ENCODE peak calls at places on chromosomes 6 and 20, in seven cellular contexts. E, Y, J, Z, M, S and V are unnamed samples.

GRCh38 chr20:61724376-61724775 is 341.3 kb downstream of the TAF4 start:
- DNase-seq in E (no peak), S (no peak), Y (no peak), M (no peak), Z (no peak), J (peak; percentile 29), V (no peak)

GRCh38 chr6:21752054-21752811 is 158.7 kb downstream of the SOX4 start:
- DNase-seq in J (no peak), M (no peak), S (no peak), Y (no peak), Z (no peak), E (no peak), V (no peak)

GRCh38 chr6:139522471-139523220 is 148.2 kb upstream of the CITED2 start:
- DNase-seq in S (no peak), M (no peak), E (no peak), Y (no peak), J (no peak), Z (no peak), V (no peak)

GRCh38 chr6:164005312-164005711 is 590.8 kb downstream of the QKI start:
- DNase-seq in M (no peak), E (no peak), S (no peak), Z (no peak), J (no peak), Y (no peak), V (no peak)

GRCh38 chr20:53032021-53033001 is 60.2 kb downstream of the TSHZ2 start:
- DNase-seq in E (no peak), M (no peak), Z (no peak), Y (peak; percentile 5), J (peak; percentile 0), S (no peak), V (no peak)

GRCh38 chr6:129317931-129318820 is 391.8 kb downstream of the ARHGAP18 start:
- DNase-seq in Z (no peak), S (no peak), E (no peak), M (no peak), Y (peak; percentile 31), J (peak; percentile 80), V (no peak)

GRCh38 chr20:25024171-25024570 is 31.6 kb upstream of the APMAP start:
- DNase-seq in E (no peak), Y (no peak), M (no peak), S (no peak), Z (no peak), J (no peak), V (no peak)

GRCh38 chr6:101000334-101000733 is 119.2 kb upstream of the ASCC3 start:
- DNase-seq in S (no peak), J (peak; percentile 34), Y (peak; percentile 20), E (no peak), M (no peak), Z (no peak), V (no peak)

GRCh38 chr6:13541496-13541895 is 32.9 kb upstream of the SIRT5 start:
- DNase-seq in S (no peak), Z (no peak), J (no peak), Y (no peak), E (no peak), M (no peak), V (no peak)

GRCh38 chr20:49320460-49320859 is 42.6 kb upstream of the ZNFX1 start:
- DNase-seq in S (no peak), Z (no peak), M (peak; percentile 15), Y (peak; percentile 71), E (no peak), J (peak; percentile 77), V (no peak)

GRCh38 chr6:56540950-56541600 is 101.6 kb downstream of the DST start:
- DNase-seq in M (peak; percentile 45), J (no peak), Z (no peak), S (no peak), Y (no peak), E (no peak), V (no peak)

GRCh38 chr6:100296810-100297544 is 167.7 kb downstream of the SIM1 start:
- DNase-seq in J (peak; percentile 76), S (no peak), Z (no peak), E (no peak), Y (peak; percentile 47), M (no peak), V (no peak)

GRCh38 chr6:62614442-62614841 is 328.4 kb upstream of the KHDRBS2 start:
- DNase-seq in S (no peak), E (no peak), M (no peak), Z (no peak), Y (no peak), J (no peak), V (no peak)

GRCh38 chr6:150352321-150353296 is 16.2 kb upstream of the IYD start:
- DNase-seq in J (peak; percentile 73), Z (no peak), S (no peak), E (no peak), M (no peak), Y (no peak), V (no peak)

GRCh38 chr6:22356362-22356940 is 59.6 kb upstream of the PRL start:
- DNase-seq in Z (no peak), E (no peak), S (no peak), J (no peak), M (no peak), Y (no peak), V (no peak)

GRCh38 chr6:159745081-159745480 is 16.8 kb upstream of the ACAT2 start:
- DNase-seq in M (no peak), Y (no peak), S (no peak), J (peak; percentile 26), Z (no peak), E (no peak), V (no peak)

GRCh38 chr20:50193851-50194830 is 3.5 kb downstream of the CEBPB start:
- DNase-seq in Y (peak; percentile 89), J (peak; percentile 30), S (no peak), M (no peak), Z (no peak), E (no peak), V (peak; percentile 47)

GRCh38 chr20:41095110-41095969 is 42.0 kb upstream of the PLCG1 start:
- DNase-seq in J (peak; percentile 80), Z (peak; percentile 66), S (peak; percentile 46), M (peak; percentile 34), Y (peak; percentile 72), E (peak; percentile 58), V (no peak)

GRCh38 chr6:122082370-122082769 is 317.1 kb upstream of the HSF2 start:
- DNase-seq in Z (no peak), S (no peak), E (no peak), Y (no peak), M (no peak), J (no peak), V (no peak)

GRCh38 chr20:50199703-50200102 is 9.1 kb downstream of the CEBPB start:
- DNase-seq in M (no peak), Y (no peak), E (no peak), Z (no peak), S (no peak), J (no peak), V (no peak)

GRCh38 chr20:53957421-53958172 is 112.8 kb downstream of the BCAS1 start:
- DNase-seq in S (no peak), Z (no peak), M (no peak), J (peak; percentile 43), E (no peak), Y (peak; percentile 22), V (no peak)

GRCh38 chr6:54813901-54814300 is 32.7 kb upstream of the FAM83B start:
- DNase-seq in J (peak; percentile 30), S (no peak), Y (no peak), E (no peak), Z (no peak), M (no peak), V (no peak)

GRCh38 chr6:99607416-99608036 is 893 bp downstream of the PRDM13 start:
- DNase-seq in Y (no peak), E (no peak), S (no peak), M (no peak), Z (peak; percentile 23), J (no peak), V (no peak)

GRCh38 chr6:925656-926213 is 232.8 kb upstream of the EXOC2 start:
- DNase-seq in J (no peak), M (no peak), Y (no peak), Z (no peak), S (no peak), E (no peak), V (no peak)

GRCh38 chr20:53839423-53840176 is 230.8 kb downstream of the BCAS1 start:
- DNase-seq in S (peak; percentile 62), Z (peak; percentile 51), E (peak; percentile 98), M (no peak), J (no peak), Y (peak; percentile 77), V (no peak)